ENCODE peak calls at places on chromosome 15, in ten cellular contexts. One of them, this sample, is unnamed.

GRCh38 chr15:38975282-38975990 is 410.8 kb upstream of the RASGRP1 start:
- DNase-seq in astrocyte of the hippocampus: no peak
- DNase-seq in pulmonary artery endothelial cell: no peak
- DNase-seq in uterus: no peak
- DNase-seq in B cell: no peak
- DNase-seq in DMS53: no peak
- DNase-seq in LoVo: no peak
- DNase-seq in KG1: no peak
- DNase-seq in AG10803: no peak
- DNase-seq in fibroblast of pulmonary artery: no peak
- DNase-seq in this sample: no peak

GRCh38 chr15:75307778-75308390 is 25.2 kb downstream of the GOLGA6D start:
- DNase-seq in astrocyte of the hippocampus: peak; percentile 21
- DNase-seq in pulmonary artery endothelial cell: no peak
- DNase-seq in uterus: no peak
- DNase-seq in B cell: no peak
- DNase-seq in DMS53: peak; percentile 81
- DNase-seq in LoVo: peak; percentile 65
- DNase-seq in KG1: peak; percentile 12
- DNase-seq in AG10803: no peak
- DNase-seq in fibroblast of pulmonary artery: peak; percentile 24
- DNase-seq in this sample: peak; percentile 62

GRCh38 chr15:58564967-58565366 is 133.2 kb downstream of the LIPC start:
- DNase-seq in astrocyte of the hippocampus: no peak
- DNase-seq in pulmonary artery endothelial cell: no peak
- DNase-seq in uterus: no peak
- DNase-seq in B cell: no peak
- DNase-seq in DMS53: no peak
- DNase-seq in LoVo: no peak
- DNase-seq in KG1: no peak
- DNase-seq in AG10803: no peak
- DNase-seq in fibroblast of pulmonary artery: no peak
- DNase-seq in this sample: no peak

GRCh38 chr15:50166216-50166615 is 15.8 kb upstream of the SLC27A2 start:
- DNase-seq in astrocyte of the hippocampus: peak; percentile 20
- DNase-seq in pulmonary artery endothelial cell: no peak
- DNase-seq in uterus: no peak
- DNase-seq in B cell: no peak
- DNase-seq in DMS53: no peak
- DNase-seq in LoVo: no peak
- DNase-seq in KG1: no peak
- DNase-seq in AG10803: peak; percentile 64
- DNase-seq in fibroblast of pulmonary artery: peak; percentile 80
- DNase-seq in this sample: no peak

GRCh38 chr15:81987628-81988027 is 58.2 kb downstream of the MEX3B start:
- DNase-seq in astrocyte of the hippocampus: no peak
- DNase-seq in pulmonary artery endothelial cell: no peak
- DNase-seq in uterus: no peak
- DNase-seq in B cell: no peak
- DNase-seq in DMS53: no peak
- DNase-seq in LoVo: no peak
- DNase-seq in KG1: no peak
- DNase-seq in AG10803: no peak
- DNase-seq in fibroblast of pulmonary artery: no peak
- DNase-seq in this sample: no peak

GRCh38 chr15:63940956-63941620 is 105.2 kb downstream of the DAPK2 start:
- DNase-seq in astrocyte of the hippocampus: no peak
- DNase-seq in pulmonary artery endothelial cell: no peak
- DNase-seq in uterus: no peak
- DNase-seq in B cell: no peak
- DNase-seq in DMS53: peak; percentile 24
- DNase-seq in LoVo: no peak
- DNase-seq in KG1: no peak
- DNase-seq in AG10803: no peak
- DNase-seq in fibroblast of pulmonary artery: no peak
- DNase-seq in this sample: no peak

GRCh38 chr15:100727291-100727851 is 125.0 kb downstream of the ASB7 start:
- DNase-seq in astrocyte of the hippocampus: no peak
- DNase-seq in pulmonary artery endothelial cell: no peak
- DNase-seq in uterus: peak; percentile 70
- DNase-seq in B cell: no peak
- DNase-seq in DMS53: no peak
- DNase-seq in LoVo: no peak
- DNase-seq in KG1: no peak
- DNase-seq in AG10803: no peak
- DNase-seq in fibroblast of pulmonary artery: peak; percentile 83
- DNase-seq in this sample: no peak

GRCh38 chr15:88982304-88982945 is 69.2 kb upstream of the MFGE8 start:
- DNase-seq in astrocyte of the hippocampus: peak; percentile 61
- DNase-seq in pulmonary artery endothelial cell: no peak
- DNase-seq in uterus: peak; percentile 85
- DNase-seq in B cell: no peak
- DNase-seq in DMS53: no peak
- DNase-seq in LoVo: no peak
- DNase-seq in KG1: no peak
- DNase-seq in AG10803: peak; percentile 76
- DNase-seq in fibroblast of pulmonary artery: peak; percentile 93
- DNase-seq in this sample: no peak

GRCh38 chr15:71251548-71252035 is 136.3 kb downstream of the THSD4 start:
- DNase-seq in astrocyte of the hippocampus: no peak
- DNase-seq in pulmonary artery endothelial cell: no peak
- DNase-seq in uterus: no peak
- DNase-seq in B cell: no peak
- DNase-seq in DMS53: no peak
- DNase-seq in LoVo: peak; percentile 38
- DNase-seq in KG1: no peak
- DNase-seq in AG10803: no peak
- DNase-seq in fibroblast of pulmonary artery: no peak
- DNase-seq in this sample: no peak

GRCh38 chr15:48796930-48797329 is 13.9 kb downstream of the CEP152 start:
- DNase-seq in astrocyte of the hippocampus: peak; percentile 41
- DNase-seq in pulmonary artery endothelial cell: no peak
- DNase-seq in uterus: no peak
- DNase-seq in B cell: no peak
- DNase-seq in DMS53: peak; percentile 2
- DNase-seq in LoVo: no peak
- DNase-seq in KG1: no peak
- DNase-seq in AG10803: peak; percentile 25
- DNase-seq in fibroblast of pulmonary artery: peak; percentile 49
- DNase-seq in this sample: no peak

GRCh38 chr15:74235962-74236361 is at the start of gene CCDC33:
- DNase-seq in astrocyte of the hippocampus: no peak
- DNase-seq in pulmonary artery endothelial cell: no peak
- DNase-seq in uterus: no peak
- DNase-seq in B cell: peak; percentile 56
- DNase-seq in DMS53: peak; percentile 98
- DNase-seq in LoVo: peak; percentile 16
- DNase-seq in KG1: no peak
- DNase-seq in AG10803: no peak
- DNase-seq in fibroblast of pulmonary artery: no peak
- DNase-seq in this sample: no peak

GRCh38 chr15:67917037-67917436 is 77.2 kb upstream of the RNU6-1 start:
- DNase-seq in astrocyte of the hippocampus: peak; percentile 44
- DNase-seq in pulmonary artery endothelial cell: no peak
- DNase-seq in uterus: peak; percentile 61
- DNase-seq in B cell: no peak
- DNase-seq in DMS53: peak; percentile 16
- DNase-seq in LoVo: no peak
- DNase-seq in KG1: no peak
- DNase-seq in AG10803: no peak
- DNase-seq in fibroblast of pulmonary artery: no peak
- DNase-seq in this sample: no peak

GRCh38 chr15:50100484-50100883 is 18.5 kb downstream of the ATP8B4 start:
- DNase-seq in astrocyte of the hippocampus: no peak
- DNase-seq in pulmonary artery endothelial cell: no peak
- DNase-seq in uterus: no peak
- DNase-seq in B cell: no peak
- DNase-seq in DMS53: no peak
- DNase-seq in LoVo: no peak
- DNase-seq in KG1: no peak
- DNase-seq in AG10803: no peak
- DNase-seq in fibroblast of pulmonary artery: no peak
- DNase-seq in this sample: no peak

GRCh38 chr15:100193277-100193860 is 148.4 kb downstream of the ADAMTS17 start:
- DNase-seq in astrocyte of the hippocampus: no peak
- DNase-seq in pulmonary artery endothelial cell: no peak
- DNase-seq in uterus: no peak
- DNase-seq in B cell: no peak
- DNase-seq in DMS53: no peak
- DNase-seq in LoVo: no peak
- DNase-seq in KG1: no peak
- DNase-seq in AG10803: no peak
- DNase-seq in fibroblast of pulmonary artery: no peak
- DNase-seq in this sample: no peak

GRCh38 chr15:99110581-99111320 is 5.9 kb downstream of the SYNM start:
- DNase-seq in astrocyte of the hippocampus: peak; percentile 42
- DNase-seq in pulmonary artery endothelial cell: no peak
- DNase-seq in uterus: peak; percentile 40
- DNase-seq in B cell: no peak
- DNase-seq in DMS53: no peak
- DNase-seq in LoVo: no peak
- DNase-seq in KG1: no peak
- DNase-seq in AG10803: peak; percentile 66
- DNase-seq in fibroblast of pulmonary artery: no peak
- DNase-seq in this sample: no peak

GRCh38 chr15:58065445-58066041 is at the start of gene ALDH1A2:
- DNase-seq in astrocyte of the hippocampus: peak; percentile 3
- DNase-seq in pulmonary artery endothelial cell: no peak
- DNase-seq in uterus: peak; percentile 67
- DNase-seq in B cell: peak; percentile 32
- DNase-seq in DMS53: peak; percentile 43
- DNase-seq in LoVo: no peak
- DNase-seq in KG1: no peak
- DNase-seq in AG10803: no peak
- DNase-seq in fibroblast of pulmonary artery: no peak
- DNase-seq in this sample: no peak

GRCh38 chr15:82849556-82850241 is 40.3 kb downstream of the WHAMM start:
- DNase-seq in astrocyte of the hippocampus: peak; percentile 85
- DNase-seq in pulmonary artery endothelial cell: peak; percentile 43
- DNase-seq in uterus: peak; percentile 27
- DNase-seq in B cell: peak; percentile 64
- DNase-seq in DMS53: peak; percentile 92
- DNase-seq in LoVo: no peak
- DNase-seq in KG1: peak; percentile 69
- DNase-seq in AG10803: peak; percentile 89
- DNase-seq in fibroblast of pulmonary artery: peak; percentile 87
- DNase-seq in this sample: peak; percentile 84

GRCh38 chr15:78987891-78988360 is 43.1 kb upstream of the CTSH start:
- DNase-seq in astrocyte of the hippocampus: no peak
- DNase-seq in pulmonary artery endothelial cell: no peak
- DNase-seq in uterus: no peak
- DNase-seq in B cell: no peak
- DNase-seq in DMS53: no peak
- DNase-seq in LoVo: no peak
- DNase-seq in KG1: no peak
- DNase-seq in AG10803: peak; percentile 36
- DNase-seq in fibroblast of pulmonary artery: peak; percentile 13
- DNase-seq in this sample: no peak

GRCh38 chr15:89244512-89244869 is 712 bp downstream of the FANCI start:
- DNase-seq in astrocyte of the hippocampus: no peak
- DNase-seq in pulmonary artery endothelial cell: no peak
- DNase-seq in uterus: no peak
- DNase-seq in B cell: no peak
- DNase-seq in DMS53: peak; percentile 63
- DNase-seq in LoVo: no peak
- DNase-seq in KG1: no peak
- DNase-seq in AG10803: no peak
- DNase-seq in fibroblast of pulmonary artery: no peak
- DNase-seq in this sample: no peak

GRCh38 chr15:31358163-31358562 is 31.5 kb downstream of the KLF13 start:
- DNase-seq in astrocyte of the hippocampus: no peak
- DNase-seq in pulmonary artery endothelial cell: no peak
- DNase-seq in uterus: no peak
- DNase-seq in B cell: no peak
- DNase-seq in DMS53: no peak
- DNase-seq in LoVo: no peak
- DNase-seq in KG1: no peak
- DNase-seq in AG10803: no peak
- DNase-seq in fibroblast of pulmonary artery: no peak
- DNase-seq in this sample: no peak

GRCh38 chr15:77507911-77508310 is 87.2 kb downstream of the HMG20A start:
- DNase-seq in astrocyte of the hippocampus: peak; percentile 69
- DNase-seq in pulmonary artery endothelial cell: no peak
- DNase-seq in uterus: peak; percentile 37
- DNase-seq in B cell: no peak
- DNase-seq in DMS53: no peak
- DNase-seq in LoVo: no peak
- DNase-seq in KG1: no peak
- DNase-seq in AG10803: peak; percentile 40
- DNase-seq in fibroblast of pulmonary artery: peak; percentile 86
- DNase-seq in this sample: peak; percentile 41

GRCh38 chr15:72237286-72238224 is 6.6 kb upstream of the PKM start:
- DNase-seq in astrocyte of the hippocampus: peak; percentile 98
- DNase-seq in pulmonary artery endothelial cell: peak; percentile 71
- DNase-seq in uterus: peak; percentile 63
- DNase-seq in B cell: no peak
- DNase-seq in DMS53: peak; percentile 77
- DNase-seq in LoVo: peak; percentile 97
- DNase-seq in KG1: peak; percentile 28
- DNase-seq in AG10803: peak; percentile 98
- DNase-seq in fibroblast of pulmonary artery: peak; percentile 96
- DNase-seq in this sample: peak; percentile 92

GRCh38 chr15:56468271-56468912 is 3.5 kb upstream of the MNS1 start:
- DNase-seq in astrocyte of the hippocampus: no peak
- DNase-seq in pulmonary artery endothelial cell: no peak
- DNase-seq in uterus: no peak
- DNase-seq in B cell: peak; percentile 39
- DNase-seq in DMS53: peak; percentile 52
- DNase-seq in LoVo: peak; percentile 26
- DNase-seq in KG1: peak; percentile 44
- DNase-seq in AG10803: peak; percentile 18
- DNase-seq in fibroblast of pulmonary artery: peak; percentile 13
- DNase-seq in this sample: no peak

GRCh38 chr15:61047783-61048182 is 181.3 kb downstream of the RORA start:
- DNase-seq in astrocyte of the hippocampus: no peak
- DNase-seq in pulmonary artery endothelial cell: no peak
- DNase-seq in uterus: no peak
- DNase-seq in B cell: no peak
- DNase-seq in DMS53: no peak
- DNase-seq in LoVo: no peak
- DNase-seq in KG1: no peak
- DNase-seq in AG10803: no peak
- DNase-seq in fibroblast of pulmonary artery: peak; percentile 20
- DNase-seq in this sample: no peak

GRCh38 chr15:65595960-65596359 is 15.0 kb downstream of the INTS14 start:
- DNase-seq in astrocyte of the hippocampus: no peak
- DNase-seq in pulmonary artery endothelial cell: no peak
- DNase-seq in uterus: no peak
- DNase-seq in B cell: peak; percentile 27
- DNase-seq in DMS53: peak; percentile 24
- DNase-seq in LoVo: no peak
- DNase-seq in KG1: no peak
- DNase-seq in AG10803: no peak
- DNase-seq in fibroblast of pulmonary artery: peak; percentile 27
- DNase-seq in this sample: no peak

GRCh38 chr15:95825672-95826387 is 504.7 kb upstream of the NR2F2 start:
- DNase-seq in astrocyte of the hippocampus: no peak
- DNase-seq in pulmonary artery endothelial cell: no peak
- DNase-seq in uterus: no peak
- DNase-seq in B cell: no peak
- DNase-seq in DMS53: no peak
- DNase-seq in LoVo: no peak
- DNase-seq in KG1: no peak
- DNase-seq in AG10803: no peak
- DNase-seq in fibroblast of pulmonary artery: no peak
- DNase-seq in this sample: no peak

GRCh38 chr15:90917569-90917968 is 14.5 kb downstream of the MAN2A2 start:
- DNase-seq in astrocyte of the hippocampus: no peak
- DNase-seq in pulmonary artery endothelial cell: no peak
- DNase-seq in uterus: no peak
- DNase-seq in B cell: no peak
- DNase-seq in DMS53: no peak
- DNase-seq in LoVo: no peak
- DNase-seq in KG1: no peak
- DNase-seq in AG10803: no peak
- DNase-seq in fibroblast of pulmonary artery: no peak
- DNase-seq in this sample: no peak

GRCh38 chr15:67762610-67763368 is 62.5 kb upstream of the SKOR1 start:
- DNase-seq in astrocyte of the hippocampus: no peak
- DNase-seq in pulmonary artery endothelial cell: no peak
- DNase-seq in uterus: no peak
- DNase-seq in B cell: no peak
- DNase-seq in DMS53: no peak
- DNase-seq in LoVo: no peak
- DNase-seq in KG1: no peak
- DNase-seq in AG10803: peak; percentile 60
- DNase-seq in fibroblast of pulmonary artery: no peak
- DNase-seq in this sample: no peak

This sample was measured in HCT116.